ENCODE peak calls at places on chromosomes 1 and 21, in seven cellular contexts. One of them, this sample, is unnamed.
A peak's percentile ranks its signal among the peaks of the same experiment; 100 is the strongest.

GRCh38 chr1:243523766-243524165 is 267.9 kb downstream of the SDCCAG8 start:
- DNase-seq in IMR-90: no peak
- DNase-seq in pulmonary artery endothelial cell: no peak
- DNase-seq in T1000: no peak
- DNase-seq in HFFc6: no peak
- DNase-seq in transverse colon: no peak
- DNase-seq in NCI-H774: no peak
- DNase-seq in this sample: no peak

GRCh38 chr1:54331091-54331772 is 75.0 kb downstream of the SSBP3 start:
- DNase-seq in T1000: no peak
- DNase-seq in IMR-90: peak; percentile 71
- DNase-seq in transverse colon: no peak
- DNase-seq in pulmonary artery endothelial cell: no peak
- DNase-seq in NCI-H774: no peak
- DNase-seq in HFFc6: no peak
- DNase-seq in this sample: no peak

GRCh38 chr1:27525296-27526271 is 35.6 kb upstream of the WASF2 start:
- DNase-seq in pulmonary artery endothelial cell: no peak
- DNase-seq in IMR-90: peak; percentile 53
- DNase-seq in HFFc6: peak; percentile 44
- DNase-seq in T1000: no peak
- DNase-seq in NCI-H774: no peak
- DNase-seq in transverse colon: peak; percentile 75
- DNase-seq in this sample: no peak

GRCh38 chr21:39625211-39625895 is 12.6 kb downstream of the B3GALT5 start:
- DNase-seq in HFFc6: no peak
- DNase-seq in pulmonary artery endothelial cell: no peak
- DNase-seq in transverse colon: no peak
- DNase-seq in IMR-90: no peak
- DNase-seq in NCI-H774: no peak
- DNase-seq in T1000: no peak
- DNase-seq in this sample: peak; percentile 90

GRCh38 chr21:21003701-21004100 is 5.5 kb downstream of the NCAM2 start:
- DNase-seq in HFFc6: peak; percentile 47
- DNase-seq in transverse colon: no peak
- DNase-seq in pulmonary artery endothelial cell: no peak
- DNase-seq in T1000: no peak
- DNase-seq in NCI-H774: no peak
- DNase-seq in IMR-90: peak; percentile 37
- DNase-seq in this sample: no peak

GRCh38 chr1:109793486-109794318 is 30.0 kb upstream of the EPS8L3 start:
- DNase-seq in transverse colon: peak; percentile 80
- DNase-seq in pulmonary artery endothelial cell: peak; percentile 90
- DNase-seq in IMR-90: peak; percentile 81
- DNase-seq in T1000: peak; percentile 39
- DNase-seq in HFFc6: peak; percentile 78
- DNase-seq in NCI-H774: peak; percentile 92
- DNase-seq in this sample: peak; percentile 95

GRCh38 chr1:184929711-184930202 is 44.6 kb downstream of the NIBAN1 start:
- DNase-seq in pulmonary artery endothelial cell: no peak
- DNase-seq in IMR-90: no peak
- DNase-seq in NCI-H774: peak; percentile 14
- DNase-seq in transverse colon: no peak
- DNase-seq in HFFc6: no peak
- DNase-seq in T1000: no peak
- DNase-seq in this sample: no peak

GRCh38 chr1:91736999-91737615 is 148.8 kb downstream of the TGFBR3 start:
- DNase-seq in T1000: peak; percentile 70
- DNase-seq in pulmonary artery endothelial cell: no peak
- DNase-seq in NCI-H774: no peak
- DNase-seq in transverse colon: peak; percentile 16
- DNase-seq in HFFc6: peak; percentile 97
- DNase-seq in IMR-90: peak; percentile 81
- DNase-seq in this sample: peak; percentile 20

GRCh38 chr1:6037338-6037762 is 8.3 kb upstream of the KCNAB2 start:
- DNase-seq in T1000: peak; percentile 81
- DNase-seq in NCI-H774: no peak
- DNase-seq in HFFc6: peak; percentile 62
- DNase-seq in transverse colon: no peak
- DNase-seq in IMR-90: peak; percentile 34
- DNase-seq in pulmonary artery endothelial cell: no peak
- DNase-seq in this sample: no peak

GRCh38 chr1:207863893-207864535 is 46.9 kb downstream of the CD34 start:
- DNase-seq in IMR-90: no peak
- DNase-seq in NCI-H774: no peak
- DNase-seq in transverse colon: peak; percentile 39
- DNase-seq in T1000: no peak
- DNase-seq in HFFc6: no peak
- DNase-seq in pulmonary artery endothelial cell: no peak
- DNase-seq in this sample: peak; percentile 31

GRCh38 chr1:3460653-3461237 is 6.3 kb downstream of the ARHGEF16 start:
- DNase-seq in T1000: no peak
- DNase-seq in IMR-90: no peak
- DNase-seq in pulmonary artery endothelial cell: no peak
- DNase-seq in HFFc6: no peak
- DNase-seq in transverse colon: peak; percentile 41
- DNase-seq in NCI-H774: no peak
- DNase-seq in this sample: peak; percentile 74

GRCh38 chr21:41643246-41643966 is 123.4 kb downstream of the RIPK4 start:
- DNase-seq in IMR-90: no peak
- DNase-seq in pulmonary artery endothelial cell: no peak
- DNase-seq in HFFc6: no peak
- DNase-seq in transverse colon: no peak
- DNase-seq in T1000: no peak
- DNase-seq in NCI-H774: no peak
- DNase-seq in this sample: no peak

GRCh38 chr1:203076031-203076511 is 9.7 kb downstream of the MYOG start:
- DNase-seq in pulmonary artery endothelial cell: no peak
- DNase-seq in T1000: no peak
- DNase-seq in IMR-90: no peak
- DNase-seq in transverse colon: no peak
- DNase-seq in HFFc6: no peak
- DNase-seq in NCI-H774: no peak
- DNase-seq in this sample: no peak

GRCh38 chr1:53517821-53518352 is 58.7 kb downstream of the DMRTB1 start:
- DNase-seq in T1000: no peak
- DNase-seq in HFFc6: no peak
- DNase-seq in pulmonary artery endothelial cell: no peak
- DNase-seq in NCI-H774: no peak
- DNase-seq in IMR-90: no peak
- DNase-seq in transverse colon: no peak
- DNase-seq in this sample: no peak

GRCh38 chr1:16396591-16396990 is 29.5 kb downstream of the SZRD1 start:
- DNase-seq in NCI-H774: no peak
- DNase-seq in T1000: no peak
- DNase-seq in pulmonary artery endothelial cell: peak; percentile 39
- DNase-seq in transverse colon: no peak
- DNase-seq in HFFc6: peak; percentile 67
- DNase-seq in IMR-90: peak; percentile 84
- DNase-seq in this sample: no peak

GRCh38 chr1:110824192-110824591 is 48.8 kb upstream of the CD53 start:
- DNase-seq in transverse colon: no peak
- DNase-seq in IMR-90: no peak
- DNase-seq in T1000: no peak
- DNase-seq in NCI-H774: no peak
- DNase-seq in HFFc6: no peak
- DNase-seq in pulmonary artery endothelial cell: no peak
- DNase-seq in this sample: no peak

GRCh38 chr1:173960625-173961024 is 43.5 kb upstream of the SERPINC1 start:
- DNase-seq in T1000: no peak
- DNase-seq in NCI-H774: no peak
- DNase-seq in IMR-90: no peak
- DNase-seq in transverse colon: no peak
- DNase-seq in HFFc6: no peak
- DNase-seq in pulmonary artery endothelial cell: peak; percentile 27
- DNase-seq in this sample: no peak

GRCh38 chr1:85278853-85279314 is 2.5 kb upstream of the BCL10 start:
- DNase-seq in IMR-90: peak; percentile 98
- DNase-seq in HFFc6: peak; percentile 95
- DNase-seq in NCI-H774: no peak
- DNase-seq in transverse colon: peak; percentile 73
- DNase-seq in T1000: peak; percentile 39
- DNase-seq in pulmonary artery endothelial cell: peak; percentile 90
- DNase-seq in this sample: peak; percentile 94

GRCh38 chr1:157110003-157110402 is 10.4 kb upstream of the ETV3L start:
- DNase-seq in HFFc6: no peak
- DNase-seq in NCI-H774: no peak
- DNase-seq in transverse colon: no peak
- DNase-seq in pulmonary artery endothelial cell: no peak
- DNase-seq in T1000: no peak
- DNase-seq in IMR-90: no peak
- DNase-seq in this sample: no peak

GRCh38 chr1:58746757-58747156 is 37.1 kb downstream of the JUN start:
- DNase-seq in transverse colon: no peak
- DNase-seq in T1000: no peak
- DNase-seq in HFFc6: no peak
- DNase-seq in NCI-H774: no peak
- DNase-seq in pulmonary artery endothelial cell: no peak
- DNase-seq in IMR-90: peak; percentile 72
- DNase-seq in this sample: no peak

GRCh38 chr1:5837976-5838653 is 154.1 kb downstream of the NPHP4 start:
- DNase-seq in HFFc6: no peak
- DNase-seq in NCI-H774: no peak
- DNase-seq in pulmonary artery endothelial cell: no peak
- DNase-seq in IMR-90: no peak
- DNase-seq in transverse colon: no peak
- DNase-seq in T1000: no peak
- DNase-seq in this sample: no peak

GRCh38 chr1:232548651-232549050 is 81.3 kb downstream of the SIPA1L2 start:
- DNase-seq in IMR-90: no peak
- DNase-seq in T1000: no peak
- DNase-seq in HFFc6: no peak
- DNase-seq in NCI-H774: no peak
- DNase-seq in pulmonary artery endothelial cell: no peak
- DNase-seq in transverse colon: no peak
- DNase-seq in this sample: no peak

GRCh38 chr1:86778510-86779218 is 74.3 kb downstream of the SH3GLB1 start:
- DNase-seq in NCI-H774: no peak
- DNase-seq in HFFc6: peak; percentile 28
- DNase-seq in T1000: peak; percentile 12
- DNase-seq in IMR-90: peak; percentile 86
- DNase-seq in transverse colon: no peak
- DNase-seq in pulmonary artery endothelial cell: no peak
- DNase-seq in this sample: peak; percentile 83

GRCh38 chr1:29236993-29237905 is 927 bp downstream of the PTPRU start:
- DNase-seq in pulmonary artery endothelial cell: no peak
- DNase-seq in T1000: peak; percentile 16
- DNase-seq in transverse colon: peak; percentile 18
- DNase-seq in IMR-90: peak; percentile 45
- DNase-seq in NCI-H774: no peak
- DNase-seq in HFFc6: peak; percentile 25
- DNase-seq in this sample: no peak

GRCh38 chr1:86352096-86352495 is 44.0 kb downstream of the ODF2L start:
- DNase-seq in pulmonary artery endothelial cell: no peak
- DNase-seq in IMR-90: no peak
- DNase-seq in T1000: no peak
- DNase-seq in HFFc6: no peak
- DNase-seq in transverse colon: no peak
- DNase-seq in NCI-H774: no peak
- DNase-seq in this sample: no peak

GRCh38 chr1:226825037-226825745 is 45.2 kb upstream of the PSEN2 start:
- DNase-seq in IMR-90: no peak
- DNase-seq in pulmonary artery endothelial cell: no peak
- DNase-seq in T1000: no peak
- DNase-seq in transverse colon: no peak
- DNase-seq in NCI-H774: no peak
- DNase-seq in HFFc6: no peak
- DNase-seq in this sample: no peak

GRCh38 chr1:28028873-28029654 is 59.3 kb downstream of the EYA3 start:
- DNase-seq in IMR-90: peak; percentile 43
- DNase-seq in NCI-H774: no peak
- DNase-seq in HFFc6: peak; percentile 25
- DNase-seq in pulmonary artery endothelial cell: no peak
- DNase-seq in T1000: no peak
- DNase-seq in transverse colon: no peak
- DNase-seq in this sample: no peak

GRCh38 chr1:150550222-150551048 is 1.2 kb downstream of the ADAMTSL4 start:
- DNase-seq in NCI-H774: no peak
- DNase-seq in transverse colon: peak; percentile 19
- DNase-seq in pulmonary artery endothelial cell: no peak
- DNase-seq in HFFc6: no peak
- DNase-seq in T1000: no peak
- DNase-seq in IMR-90: no peak
- DNase-seq in this sample: no peak

GRCh38 chr1:17293681-17294415 is 14.1 kb upstream of the PADI4 start:
- DNase-seq in transverse colon: no peak
- DNase-seq in HFFc6: no peak
- DNase-seq in pulmonary artery endothelial cell: no peak
- DNase-seq in T1000: no peak
- DNase-seq in NCI-H774: no peak
- DNase-seq in IMR-90: no peak
- DNase-seq in this sample: no peak

GRCh38 chr1:53314096-53314495 is 13.8 kb downstream of the LRP8 start:
- DNase-seq in NCI-H774: no peak
- DNase-seq in transverse colon: no peak
- DNase-seq in HFFc6: no peak
- DNase-seq in IMR-90: no peak
- DNase-seq in T1000: no peak
- DNase-seq in pulmonary artery endothelial cell: no peak
- DNase-seq in this sample: no peak

GRCh38 chr21:35933466-35933865 is 126.9 kb downstream of the SETD4 start:
- DNase-seq in HFFc6: peak; percentile 92
- DNase-seq in IMR-90: peak; percentile 86
- DNase-seq in pulmonary artery endothelial cell: peak; percentile 63
- DNase-seq in T1000: peak; percentile 44
- DNase-seq in NCI-H774: no peak
- DNase-seq in transverse colon: peak; percentile 34
- DNase-seq in this sample: no peak